ENCODE peak calls at places on chromosomes 1 and 21, in nine cellular contexts. T, K, F, J, Y, Q, N, R and G are unnamed samples.

GRCh38 chr1:151238467-151238739 is 16.1 kb upstream of the PSMD4 start:
- DNase-seq in R (no peak), T (no peak), F (no peak), Y (no peak), Q (no peak), K (no peak), J (peak; percentile 13), N (no peak), G (no peak)

GRCh38 chr1:159652506-159652905 is 61.9 kb downstream of the CRP start:
- DNase-seq in J (no peak), K (no peak), R (no peak), N (no peak), Y (no peak), F (no peak), T (no peak), Q (no peak), G (no peak)

GRCh38 chr1:115649964-115650363 is 8.2 kb downstream of the VANGL1 start:
- DNase-seq in K (no peak), T (no peak), Y (no peak), Q (peak; percentile 60), N (no peak), J (no peak), R (no peak), F (no peak), G (no peak)

GRCh38 chr1:10101929-10102328 is 69.2 kb downstream of the UBE4B start:
- DNase-seq in R (no peak), J (no peak), N (no peak), F (no peak), T (no peak), K (no peak), Y (no peak), Q (no peak), G (no peak)

GRCh38 chr1:153539395-153540093 is 1.2 kb downstream of the S100A5 start:
- DNase-seq in R (no peak), Q (no peak), F (no peak), T (no peak), J (no peak), K (no peak), N (no peak), Y (no peak), G (no peak)

GRCh38 chr1:157497987-157498781 is 54.1 kb downstream of the FCRL5 start:
- DNase-seq in K (no peak), Y (no peak), T (no peak), F (no peak), R (no peak), N (no peak), Q (no peak), J (no peak), G (no peak)

GRCh38 chr21:36260030-36260787 is 59.8 kb upstream of the MORC3 start:
- DNase-seq in R (peak; percentile 24), Y (no peak), Q (peak; percentile 67), N (peak; percentile 38), J (peak; percentile 70), T (no peak), K (no peak), F (no peak), G (peak; percentile 3)

GRCh38 chr1:197210426-197210825 is 57.6 kb upstream of the CRB1 start:
- DNase-seq in J (no peak), R (no peak), Q (no peak), N (no peak), F (no peak), Y (no peak), K (no peak), T (no peak), G (no peak)

GRCh38 chr1:225299624-225300023 is 128.2 kb downstream of the LBR start:
- DNase-seq in K (no peak), F (no peak), T (no peak), J (no peak), N (no peak), Y (no peak), Q (no peak), R (no peak), G (no peak)

GRCh38 chr1:66166746-66167145 is 367.2 kb upstream of the SGIP1 start:
- DNase-seq in K (no peak), Q (no peak), F (no peak), J (no peak), Y (no peak), N (no peak), T (no peak), R (no peak), G (no peak)
- H3K27ac ChIP-seq in K (no peak overlapping the region), Q (no peak overlapping the region), F (no peak overlapping the region), J (no peak overlapping the region), Y (no peak overlapping the region), N (no peak overlapping the region), T (no peak overlapping the region), R (no peak overlapping the region), G (no peak overlapping the region)

GRCh38 chr1:202014060-202014459 is 3.7 kb downstream of the ELF3 start:
- DNase-seq in J (no peak), R (no peak), N (no peak), Y (no peak), K (no peak), Q (no peak), F (no peak), T (no peak), G (no peak)
- TF ChIP-seq POLR2AphosphoS5 in J (no peak), R (peak; percentile 58), N (no peak), Y (no peak), K (no peak), Q (no peak), F (no peak), T (no peak), G (no peak)

DNA sequence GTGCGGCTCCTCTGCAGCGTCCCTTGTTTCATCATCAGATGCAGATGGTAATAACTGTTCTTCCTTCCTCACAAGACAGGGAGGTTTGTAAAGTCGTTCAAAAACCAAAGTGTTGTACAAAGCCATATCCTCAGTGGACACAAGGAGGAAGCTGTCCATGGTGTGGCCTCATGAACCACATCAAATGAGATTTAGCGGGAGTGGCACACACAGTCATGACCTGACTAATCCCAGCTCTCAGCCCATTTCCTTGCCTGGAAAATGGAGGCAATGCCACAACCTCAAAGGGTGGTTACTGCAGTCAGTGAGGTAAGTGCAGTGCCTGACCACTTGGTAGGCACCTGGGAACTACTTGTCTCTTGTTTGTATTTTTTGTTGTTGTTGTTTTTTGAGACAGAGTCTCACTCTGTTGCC is 13.4 kb downstream of the ENTREP3 start:
- DNase-seq in K (no peak), F (peak; percentile 73), Q (no peak), J (no peak), R (no peak), N (no peak), Y (no peak), T (peak; percentile 50), G (no peak)
- H3K4me3 ChIP-seq in K (no peak overlapping the region), F (no peak overlapping the region), Q (no peak overlapping the region), J (no peak overlapping the region), R (no peak overlapping the region), N (no peak overlapping the region), Y (no peak overlapping the region), T (no peak overlapping the region), G (peak overlapping the region; percentile 76)

GRCh38 chr21:39633043-39633442 is 20.3 kb downstream of the B3GALT5 start:
- DNase-seq in Q (no peak), F (no peak), K (no peak), J (no peak), N (no peak), T (no peak), R (peak; percentile 79), Y (no peak), G (no peak)

GRCh38 chr21:39634507-39634906 is 21.8 kb downstream of the B3GALT5 start:
- DNase-seq in Q (no peak), F (no peak), R (no peak), N (no peak), T (no peak), Y (no peak), K (no peak), J (no peak), G (no peak)

GRCh38 chr21:39631842-39632577 is 19.3 kb downstream of the B3GALT5 start:
- DNase-seq in Q (no peak), N (no peak), Y (no peak), F (no peak), T (no peak), R (no peak), K (no peak), J (no peak), G (no peak)

GRCh38 chr21:39630827-39631226 is 18.1 kb downstream of the B3GALT5 start:
- DNase-seq in Q (no peak), J (no peak), Y (no peak), R (no peak), N (no peak), F (no peak), K (no peak), T (no peak), G (no peak)

GRCh38 chr21:39633770-39634181 is 21.0 kb downstream of the B3GALT5 start:
- DNase-seq in Q (no peak), R (peak; percentile 90), Y (no peak), J (no peak), N (no peak), K (no peak), F (no peak), T (no peak), G (no peak)
- H3K27ac ChIP-seq in Q (no peak overlapping the region), R (peak overlapping the region; percentile 62), Y (no peak overlapping the region), J (peak overlapping the region; percentile 85), N (no peak overlapping the region), K (no peak overlapping the region), F (no peak overlapping the region), T (no peak overlapping the region), G (no peak overlapping the region)

GRCh38 chr1:113125469-113125868 is 52.5 kb downstream of the LRIG2 start:
- DNase-seq in J (no peak), R (no peak), N (no peak), T (no peak), F (no peak), K (no peak), Q (no peak), Y (no peak), G (no peak)

GRCh38 chr1:113124366-113124765 is 51.4 kb downstream of the LRIG2 start:
- DNase-seq in Y (no peak), K (no peak), T (no peak), F (no peak), Q (no peak), N (no peak), J (no peak), R (no peak), G (no peak)

GRCh38 chr1:113128116-113128515 is 55.1 kb downstream of the LRIG2 start:
- DNase-seq in N (no peak), K (no peak), T (no peak), J (no peak), Q (no peak), R (no peak), F (no peak), Y (no peak), G (no peak)

GRCh38 chr1:113126207-113126606 is 53.2 kb downstream of the LRIG2 start:
- DNase-seq in F (no peak), T (no peak), N (no peak), J (no peak), R (no peak), K (no peak), Q (no peak), Y (no peak), G (no peak)

GRCh38 chr1:113123737-113124136 is 50.7 kb downstream of the LRIG2 start:
- DNase-seq in J (no peak), Y (no peak), K (no peak), R (no peak), N (no peak), T (no peak), F (no peak), Q (no peak), G (no peak)
- TF ChIP-seq POLR2AphosphoS5 in J (no peak), Y (no peak), K (no peak), R (no peak), N (no peak), T (no peak), F (no peak), Q (no peak), G (no peak)